ENCODE peak calls at places on chromosomes 3 and 15, in eight cellular contexts. H is body of pancreas, T is HCT116, S is foreskin fibroblast, E is fibroblast of villous mesenchyme, D is tibial nerve, I is epithelial cell of esophagus, W is iPS DF 6.9. P is an unnamed sample.

GRCh38 chr3:116265976-116266584 is 179.2 kb downstream of the LSAMP start:
- DNase-seq in D (no peak), S (no peak), I (no peak), H (no peak), T (no peak), W (no peak), E (no peak), P (no peak)

GRCh38 chr3:38588995-38589937 is 60.2 kb downstream of the SCN5A start:
- DNase-seq in S (no peak), I (no peak), D (no peak), W (no peak), H (no peak), T (no peak), E (no peak), P (no peak)

GRCh38 chr15:79458491-79458890 is 26.4 kb downstream of the MINAR1 start:
- DNase-seq in E (no peak), D (no peak), T (no peak), I (no peak), S (no peak), H (no peak), W (no peak), P (no peak)

GRCh38 chr15:48572823-48573222 is 72.7 kb downstream of the FBN1 start:
- DNase-seq in H (no peak), T (no peak), I (no peak), W (no peak), D (no peak), S (no peak), E (no peak), P (no peak)

GRCh38 chr15:83206971-83207621 is 527 bp downstream of the HDGFL3 start:
- DNase-seq in T (no peak), W (no peak), D (peak; percentile 31), H (peak; percentile 25), S (peak; percentile 69), E (peak; percentile 36), I (peak; percentile 43), P (no peak)

GRCh38 chr3:127551178-127551577 is 39.4 kb downstream of the TPRA1 start:
- DNase-seq in E (no peak), I (no peak), T (no peak), S (no peak), W (no peak), D (no peak), H (no peak), P (no peak)

GRCh38 chr15:63554337-63554927 is 42.8 kb upstream of the FBXL22 start:
- DNase-seq in W (no peak), S (no peak), E (peak; percentile 38), D (no peak), T (no peak), H (no peak), I (no peak), P (no peak)

GRCh38 chr3:108453541-108454057 is 56.8 kb downstream of the MYH15 start:
- DNase-seq in D (no peak), I (no peak), W (no peak), H (no peak), T (no peak), E (no peak), S (peak; percentile 71), P (no peak)

GRCh38 chr3:57009367-57009766 is 51.1 kb upstream of the SPATA12 start:
- DNase-seq in S (peak; percentile 50), T (no peak), W (no peak), H (no peak), I (no peak), E (peak; percentile 38), D (no peak), P (no peak)

GRCh38 chr3:35723480-35724097 is 84.3 kb downstream of the ARPP21 start:
- DNase-seq in E (no peak), I (no peak), W (no peak), H (no peak), S (no peak), D (no peak), T (no peak), P (no peak)

GRCh38 chr3:123635220-123635619 is 50.4 kb upstream of the HACD2 start:
- DNase-seq in W (no peak), H (no peak), D (no peak), I (no peak), E (no peak), T (no peak), S (no peak), P (no peak)

GRCh38 chr3:139653582-139653981 is 24.2 kb downstream of the NMNAT3 start:
- DNase-seq in D (peak; percentile 32), W (no peak), H (no peak), E (no peak), T (no peak), I (peak; percentile 98), S (no peak), P (no peak)

GRCh38 chr3:140816804-140817203 is 124.8 kb upstream of the SLC25A36 start:
- DNase-seq in S (no peak), T (no peak), I (no peak), D (no peak), H (no peak), E (no peak), W (no peak), P (no peak)

GRCh38 chr15:50128266-50128665 is 9.2 kb upstream of the ATP8B4 start:
- DNase-seq in D (peak; percentile 85), E (no peak), W (no peak), T (no peak), S (peak; percentile 15), H (peak; percentile 21), I (no peak), P (no peak)

GRCh38 chr15:28933710-28934445 is 48.1 kb downstream of the APBA2 start:
- DNase-seq in H (no peak), S (peak; percentile 23), W (no peak), E (peak; percentile 39), T (no peak), D (no peak), I (no peak), P (no peak)

GRCh38 chr3:181711325-181712135 is at the start of gene SOX2:
- DNase-seq in D (no peak), S (peak; percentile 69), W (no peak), E (peak; percentile 21), H (peak; percentile 58), T (peak; percentile 38), I (peak; percentile 92), P (no peak)

GRCh38 chr3:27935492-27935891 is 213.4 kb upstream of the EOMES start:
- DNase-seq in T (no peak), I (no peak), E (no peak), H (no peak), S (no peak), D (no peak), W (no peak), P (no peak)

GRCh38 chr3:25429441-25429907 is 1.4 kb downstream of the RARB start:
- DNase-seq in T (no peak), H (no peak), E (no peak), I (no peak), S (no peak), D (no peak), W (no peak), P (no peak)

GRCh38 chr3:25428950-25429349 is 887 bp downstream of the RARB start:
- DNase-seq in S (no peak), T (no peak), H (no peak), E (no peak), W (no peak), D (no peak), I (no peak), P (no peak)

GRCh38 chr3:25427155-25428002 is 684 bp upstream of the RARB start:
- DNase-seq in W (no peak), D (no peak), E (peak; percentile 42), T (no peak), H (no peak), I (peak; percentile 47), S (peak; percentile 14), P (no peak)

GRCh38 chr3:25426408-25426807 is 1.7 kb upstream of the RARB start:
- DNase-seq in T (no peak), W (no peak), S (peak; percentile 25), H (no peak), I (peak; percentile 44), D (no peak), E (peak; percentile 22), P (no peak)

GRCh38 chr3:25428003-25428861 is at the start of gene RARB:
- DNase-seq in I (peak; percentile 78), H (peak; percentile 55), E (peak; percentile 91), D (peak; percentile 74), S (peak; percentile 90), T (no peak), W (no peak), P (peak; percentile 60)
- H3K4me3 ChIP-seq in I (peak within 1 kb of the TSS; percentile 45), H (peak within 1 kb of the TSS; percentile 26), E (peak within 1 kb of the TSS; percentile 58), D (peak within 1 kb of the TSS; percentile 68), S (peak within 1 kb of the TSS; percentile 46), T (no peak within 1 kb of the TSS), W (peak within 1 kb of the TSS; percentile 50), P (peak within 1 kb of the TSS; percentile 52)

GRCh38 chr15:67003586-67003985 is 61.8 kb upstream of the SMAD3 start:
- DNase-seq in D (no peak), W (no peak), T (no peak), H (no peak), I (peak; percentile 80), S (peak; percentile 53), E (no peak), P (no peak)
- H3K4me3 ChIP-seq in D (no peak overlapping the region), W (no peak overlapping the region), T (no peak overlapping the region), H (no peak overlapping the region), I (no peak overlapping the region), S (no peak overlapping the region), E (no peak overlapping the region), P (no peak overlapping the region)

GRCh38 chr3:196778755-196779154 is 39.1 kb downstream of the PAK2 start:
- DNase-seq in D (no peak), W (no peak), E (peak; percentile 81), S (peak; percentile 69), H (no peak), I (peak; percentile 83), T (no peak), P (peak; percentile 41)
- H3K4me3 ChIP-seq in D (no peak overlapping the region), W (no peak overlapping the region), E (no peak overlapping the region), S (no peak overlapping the region), H (no peak overlapping the region), I (no peak overlapping the region), T (no peak overlapping the region), P (no peak overlapping the region)

GRCh38 chr3:15064835-15065549 is at the start of gene MRPS25:
- DNase-seq in W (peak; percentile 60), I (peak; percentile 97), D (peak; percentile 82), E (peak; percentile 92), T (peak; percentile 79), H (peak; percentile 90), S (peak; percentile 98), P (peak; percentile 62)

GRCh38 chr3:15063656-15064286 is 1.3 kb downstream of the MRPS25 start:
- DNase-seq in D (no peak), E (no peak), T (no peak), I (no peak), S (no peak), H (no peak), W (no peak), P (no peak)

GRCh38 chr3:15064299-15064834 is 748 bp downstream of the MRPS25 start:
- DNase-seq in I (peak; percentile 40), E (peak; percentile 52), S (peak; percentile 50), T (no peak), D (peak; percentile 17), W (no peak), H (peak; percentile 35), P (no peak)

GRCh38 chr3:15065550-15066007 is 464 bp upstream of the MRPS25 start:
- DNase-seq in S (no peak), W (no peak), D (no peak), E (no peak), T (no peak), I (no peak), H (no peak), P (no peak)

DNA sequence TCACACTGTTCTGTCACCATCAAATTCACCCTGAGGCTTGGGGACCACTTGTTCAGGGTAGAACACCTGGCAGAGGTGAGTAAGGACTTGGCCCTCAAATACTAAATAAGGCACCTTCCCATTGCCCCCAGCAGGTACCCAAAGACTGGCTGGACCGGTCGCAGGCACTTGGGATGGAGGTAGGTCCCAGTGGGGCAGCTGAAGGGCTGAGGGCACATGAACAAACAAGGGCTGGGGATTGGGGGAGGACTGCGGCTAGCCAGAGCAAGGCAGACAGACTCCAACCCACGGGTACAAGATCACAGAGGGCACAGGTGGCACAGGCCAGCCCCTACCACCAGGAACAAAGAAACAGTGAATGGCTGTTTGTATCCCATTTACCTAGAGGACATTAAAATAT is 1.9 kb downstream of the MRPS25 start:
- DNase-seq in S (no peak), E (no peak), H (no peak), T (no peak), I (no peak), D (no peak), W (no peak), P (no peak)
- H3K4me3 ChIP-seq in S (no peak overlapping the region), E (no peak overlapping the region), H (no peak overlapping the region), T (peak overlapping the region; percentile 95), I (peak overlapping the region; percentile 92), D (no peak overlapping the region), W (no peak overlapping the region), P (no peak overlapping the region)

P was measured in AG09309.